ENCODE peak calls at places on chromosomes 4 and X, in four cellular contexts. G is WTC11, V is HFFc6, O is right atrium auricular region. D is an unnamed sample.

GRCh38 chr4:77226939-77227705 is 70.1 kb downstream of the CCNG2 start:
- DNase-seq in O (no peak), V (no peak), G (no peak), D (no peak)

GRCh38 chr4:168208957-168209614 is 109.5 kb downstream of the DDX60 start:
- DNase-seq in O (no peak), V (no peak), G (no peak), D (no peak)

GRCh38 chrX:9788908-9789307 is 2.7 kb downstream of the SHROOM2 start:
- DNase-seq in G (no peak), O (no peak), V (no peak), D (no peak)

GRCh38 chr4:24603343-24603742 is 19.0 kb upstream of the DHX15 start:
- DNase-seq in G (no peak), O (no peak), V (no peak), D (no peak)

GRCh38 chr4:1460967-1461868 is 55.0 kb upstream of the NKX1-1 start:
- DNase-seq in O (no peak), V (no peak), G (no peak), D (peak)

GRCh38 chr4:81470456-81471327 is 1.0 kb downstream of the RASGEF1B start:
- DNase-seq in O (peak), G (peak), V (no peak), D (no peak)

GRCh38 chr4:47490550-47490949 is 5.5 kb downstream of the ATP10D start:
- DNase-seq in V (peak), G (no peak), O (no peak), D (no peak)

GRCh38 chr4:64144994-64145393 is 264.3 kb downstream of the TECRL start:
- DNase-seq in V (no peak), O (no peak), G (no peak), D (no peak)

GRCh38 chr4:143127621-143128020 is 57.1 kb upstream of the USP38 start:
- DNase-seq in G (no peak), V (no peak), O (no peak), D (no peak)

GRCh38 chr4:8315343-8316250 is 46.0 kb downstream of the HTRA3 start:
- DNase-seq in G (no peak), V (peak), O (peak), D (peak)

GRCh38 chrX:109890910-109891502 is 111.9 kb upstream of the TMEM164 start:
- DNase-seq in O (peak), V (peak), G (peak), D (peak)

GRCh38 chr4:17058506-17058905 is 160.1 kb upstream of the LDB2 start:
- DNase-seq in V (peak), O (no peak), G (no peak), D (no peak)

GRCh38 chr4:17517664-17518063 is 2.7 kb downstream of the CLRN2 start:
- DNase-seq in V (no peak), O (no peak), G (no peak), D (no peak)

GRCh38 chr4:57068237-57068981 is 41.8 kb downstream of the IGFBP7 start:
- DNase-seq in O (no peak), V (no peak), G (no peak), D (no peak)

GRCh38 chr4:107213410-107213809 is 177.3 kb upstream of the DKK2 start:
- DNase-seq in O (no peak), V (peak), G (no peak), D (no peak)

GRCh38 chrX:121987163-121987562 is 939.8 kb downstream of the GLUD2 start:
- DNase-seq in G (no peak), V (peak), O (no peak), D (no peak)

GRCh38 chrX:43655151-43655676 is 885 bp upstream of the MAOA start:
- DNase-seq in G (peak), O (peak), V (no peak), D (no peak)

GRCh38 chrX:103626855-103627254 is 1.9 kb upstream of the TCEAL1 start:
- DNase-seq in O (no peak), G (no peak), V (peak), D (no peak)

GRCh38 chr4:150581206-150581605 is 745 bp upstream of the MAB21L2 start:
- DNase-seq in V (no peak), O (no peak), G (no peak), D (no peak)

GRCh38 chr4:38781854-38782261 is 932 bp downstream of the TLR10 start:
- DNase-seq in O (no peak), V (no peak), G (no peak), D (no peak)

GRCh38 chr4:53043096-53043495 is 181.0 kb downstream of the RASL11B start:
- DNase-seq in V (no peak), G (no peak), O (no peak), D (no peak)
- TF ChIP-seq CTCF in V (no peak), G (no peak), O (no peak), D (no peak)

DNA sequence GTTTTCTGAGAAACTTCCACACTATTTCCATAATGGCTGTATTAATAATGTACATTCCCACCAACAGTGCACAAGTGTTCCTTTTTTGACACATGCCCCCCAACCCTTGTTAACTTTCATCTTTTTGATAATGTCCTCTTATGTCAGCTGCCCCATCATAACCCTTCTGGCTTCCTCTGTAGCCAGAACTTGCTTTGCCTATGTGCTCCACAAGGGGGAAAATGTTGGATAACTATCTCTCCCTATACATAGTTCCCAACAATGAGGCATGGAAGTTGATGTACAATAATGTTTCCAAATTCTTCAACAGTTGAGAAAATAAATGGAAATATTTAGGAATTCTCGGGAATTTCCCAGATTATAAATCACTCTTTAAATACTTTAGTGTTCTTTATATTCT is 142.9 kb downstream of the ASB9 start:
- DNase-seq in V (no peak), O (no peak), G (no peak), D (no peak)
- TF ChIP-seq CTCF in V (peak), O (no peak), G (no peak), D (no peak)

GRCh38 chrX:30935985-30936384 is 46.9 kb upstream of the TAB3 start:
- DNase-seq in V (peak), O (no peak), G (peak), D (no peak)
- TF ChIP-seq CTCF in V (peak), O (peak), G (no peak), D (peak)

GRCh38 chrX:69028761-69029120 is 136.5 kb downstream of the PJA1 start:
- DNase-seq in G (no peak), V (no peak), O (no peak), D (peak)

GRCh38 chrX:69029696-69030245 is 135.5 kb downstream of the PJA1 start:
- DNase-seq in G (no peak), O (no peak), V (no peak), D (peak)

GRCh38 chrX:69032601-69033000 is 132.7 kb downstream of the PJA1 start:
- DNase-seq in O (peak), G (no peak), V (no peak), D (peak)

GRCh38 chrX:69031971-69032391 is 133.3 kb downstream of the PJA1 start:
- DNase-seq in O (no peak), G (no peak), V (peak), D (no peak)

GRCh38 chrX:69031181-69031580 is 134.1 kb downstream of the PJA1 start:
- DNase-seq in V (no peak), O (peak), G (peak), D (peak)
- TF ChIP-seq CTCF in V (no peak), O (peak), G (no peak), D (peak)

DNA sequence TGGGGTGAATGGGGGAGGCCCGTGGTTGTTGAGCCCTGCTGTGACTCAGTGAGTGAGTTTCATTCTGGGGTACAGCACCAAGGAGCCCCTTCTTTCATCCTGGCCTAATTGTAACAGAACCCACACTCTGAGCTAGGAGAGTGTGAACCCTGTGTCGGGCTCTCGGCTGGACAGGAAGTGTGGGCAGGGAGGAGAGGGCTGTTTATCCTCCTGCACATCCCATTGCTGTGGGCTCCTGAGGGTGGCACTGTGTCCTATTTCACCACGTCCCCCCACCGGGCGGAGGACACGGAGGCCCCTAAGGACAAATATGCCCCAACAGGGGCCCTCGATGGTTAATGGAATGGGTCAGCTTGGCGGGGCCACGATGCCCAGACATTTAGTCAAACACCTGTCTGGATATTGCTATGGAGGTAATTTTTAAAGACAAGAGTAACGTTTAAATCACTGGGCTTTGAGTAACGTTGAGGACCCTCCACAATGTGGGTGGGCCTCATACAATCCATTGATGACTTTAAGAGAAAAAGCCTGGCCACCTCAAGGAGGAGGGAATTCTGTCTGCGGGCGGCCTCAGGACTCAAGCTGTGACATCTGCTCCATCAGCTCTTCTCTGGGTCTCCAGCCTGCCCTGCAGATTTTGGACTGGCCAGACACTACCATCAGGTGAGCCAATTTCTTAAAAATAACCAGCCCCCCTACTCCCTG is 46.1 kb upstream of the SORCS2 start:
- DNase-seq in V (no peak), G (no peak), O (no peak), D (no peak)
- TF ChIP-seq CTCF in V (no peak), G (no peak), O (no peak), D (no peak)

DNA sequence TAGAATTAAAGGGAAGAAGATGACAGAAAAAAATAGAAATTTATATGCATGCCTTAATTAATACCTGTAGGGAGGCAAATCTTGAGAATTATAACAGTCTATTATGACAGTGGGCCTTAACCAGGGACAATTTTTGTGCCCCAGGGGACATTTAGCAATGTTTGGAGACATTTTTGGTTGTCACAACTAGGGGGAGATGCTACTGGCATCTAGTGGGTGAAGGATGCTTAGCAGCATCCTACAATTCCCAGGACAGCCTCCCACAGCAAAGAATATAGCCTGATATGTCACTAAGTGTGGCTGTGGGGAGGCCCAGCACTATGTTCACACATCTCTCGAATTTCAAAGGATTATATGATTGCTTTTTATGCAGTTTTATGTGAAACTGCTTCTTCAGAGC is 10.5 kb downstream of the GPR82 start:
- DNase-seq in V (peak), G (no peak), O (no peak), D (no peak)
- TF ChIP-seq CTCF in V (peak), G (no peak), O (peak), D (peak)

DNA sequence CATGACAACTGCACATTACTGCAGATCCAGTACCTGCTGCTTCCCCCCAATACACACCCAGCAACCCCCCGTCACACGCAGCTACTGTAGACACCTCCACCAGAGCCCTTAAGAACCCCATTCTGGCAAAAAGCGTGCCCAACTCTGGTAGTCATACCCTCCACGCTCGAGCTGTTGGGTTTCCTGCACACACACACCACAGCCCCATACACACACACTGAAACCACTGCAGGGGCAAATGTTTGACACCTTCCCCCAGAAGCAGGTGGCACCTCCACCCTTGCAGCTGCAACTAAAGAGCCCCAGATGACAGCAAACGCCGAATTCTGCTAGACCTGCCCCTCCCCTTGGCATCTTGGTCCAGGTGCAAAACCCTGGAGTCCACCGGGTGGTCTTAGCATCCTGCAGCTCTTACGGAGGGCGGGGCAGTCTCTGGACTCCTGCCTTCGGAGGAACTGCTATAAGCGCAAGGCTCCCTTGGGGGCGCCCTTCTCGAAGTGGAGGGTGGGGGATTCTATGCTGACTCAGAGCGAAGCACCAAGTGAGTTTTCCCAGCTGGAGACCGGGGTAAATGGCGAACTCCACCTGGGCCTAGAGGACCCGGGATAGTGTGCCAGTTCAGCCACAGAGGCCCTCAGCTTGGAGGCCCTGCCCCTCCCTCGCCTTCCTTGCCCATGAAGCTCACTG is 1.5 kb downstream of the FRMPD3 start:
- DNase-seq in G (peak), V (no peak), O (no peak), D (no peak)
- TF ChIP-seq CTCF in G (peak), V (no peak), O (no peak), D (no peak)

GRCh38 chr4:145097821-145098674 is at the start of the genes ABCE1 and ANAPC10:
- DNase-seq in G (peak), V (peak), O (peak), D (peak)
- TF ChIP-seq CTCF in G (no peak), V (peak), O (peak), D (peak)

DNA sequence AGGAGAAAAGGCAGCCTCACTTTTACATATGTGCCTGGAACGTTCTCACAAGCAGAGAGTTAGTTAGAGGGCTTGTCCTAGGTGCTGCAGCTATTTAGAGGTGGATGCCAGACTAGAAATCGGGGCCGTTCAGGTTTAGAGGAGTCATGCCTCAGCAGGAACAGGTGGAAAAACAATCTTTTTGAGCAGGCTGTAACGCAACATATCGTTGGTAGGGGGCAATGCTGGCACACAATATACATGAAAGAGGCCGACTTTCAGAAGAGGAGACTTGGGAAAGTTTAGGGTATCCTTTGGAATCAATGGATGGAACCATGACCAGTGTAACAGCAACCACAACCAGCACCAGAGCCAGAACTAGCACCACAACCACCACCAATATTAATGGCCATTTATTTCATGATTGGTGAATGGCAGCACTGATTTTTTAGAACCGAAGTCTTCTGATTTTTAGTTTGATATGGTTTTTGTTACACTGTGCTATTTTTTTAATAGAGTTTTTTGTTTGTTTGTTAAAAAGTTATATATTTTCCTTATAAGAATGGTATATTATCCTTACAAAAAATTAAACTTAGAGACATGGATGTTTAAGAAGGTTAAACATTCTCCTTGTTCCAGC is 14.9 kb upstream of the PAQR3 start:
- DNase-seq in V (no peak), G (peak), O (no peak), D (no peak)
- TF ChIP-seq CTCF in V (peak), G (peak), O (peak), D (peak)

DNA sequence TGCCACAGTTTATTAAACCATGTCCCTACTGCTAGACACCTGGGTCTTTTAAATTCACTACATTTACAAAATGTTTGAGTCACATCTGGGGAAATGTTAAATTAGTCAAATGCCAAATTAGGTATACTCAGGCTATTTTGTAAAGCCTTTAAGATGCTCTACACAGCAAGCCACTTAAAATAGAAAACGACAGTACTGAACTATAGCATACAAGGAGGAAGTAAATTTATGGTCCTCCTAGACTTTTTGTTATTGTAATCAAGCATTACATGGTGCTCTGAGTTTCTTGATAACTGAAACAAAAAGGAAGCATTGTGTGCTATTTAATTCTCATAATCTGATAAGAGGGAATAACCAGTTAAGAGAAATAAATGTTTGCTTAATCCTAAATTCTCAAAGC is 46.2 kb downstream of the SLC9A7 start:
- DNase-seq in G (no peak), O (no peak), V (no peak), D (no peak)
- TF ChIP-seq CTCF in G (no peak), O (no peak), V (no peak), D (no peak)

D was measured in osteocyte.